ENCODE peak calls at places on chromosomes 4 and X, in five cellular contexts. Z is B cell, S is body of pancreas, W is T-cell, E is psoas muscle. A is an unnamed sample.

GRCh38 chr4:155745984-155746383 is 12.8 kb upstream of the GUCY1B1 start:
- ATAC-seq in Z (no peak), S (no peak), W (no peak), E (no peak), A (no peak)

GRCh38 chrX:153876112-153876491 is 9.9 kb downstream of the L1CAM start:
- ATAC-seq in Z (no peak), S (no peak), W (no peak), E (no peak), A (no peak)

GRCh38 chr4:68011684-68012083 is 48.4 kb upstream of the TMPRSS11A start:
- ATAC-seq in Z (no peak), S (no peak), W (no peak), E (no peak), A (no peak)

GRCh38 chrX:66676413-66676812 is 37.5 kb upstream of the EDA2R start:
- ATAC-seq in Z (no peak), S (no peak), W (no peak), E (no peak), A (peak)

GRCh38 chrX:2342281-2342688 is 158.5 kb downstream of the DHRSX start:
- ATAC-seq in Z (no peak), S (no peak), W (no peak), E (peak), A (no peak)

GRCh38 chr4:76498550-76498949 is 63.5 kb downstream of the SHROOM3 start:
- ATAC-seq in Z (no peak), S (peak), W (no peak), E (no peak), A (no peak)

GRCh38 chrX:153651540-153652079 is 4.6 kb downstream of the DUSP9 start:
- ATAC-seq in Z (peak), S (no peak), W (no peak), E (no peak), A (peak)

GRCh38 chr4:52260507-52261302 is 209.6 kb downstream of the SPATA18 start:
- ATAC-seq in Z (no peak), S (no peak), W (no peak), E (no peak), A (peak)

GRCh38 chr4:89222171-89222570 is 85.4 kb downstream of the GPRIN3 start:
- ATAC-seq in Z (no peak), S (no peak), W (no peak), E (no peak), A (no peak)